ENCODE peak calls at places on chromosomes 12 and 14, in six cellular contexts. A, Q, W, B, Y and P are unnamed samples. For H3K4me1, the result is how much of the 10 kb centered on the place peaks cover.

GRCh38 chr12:38163442-38163801 is 153.2 kb upstream of the ALG10B start:
- DNase-seq in A (no peak), Q (no peak), W (no peak), B (no peak), Y (no peak), P (no peak)

GRCh38 chr12:109653896-109654295 is 59.7 kb upstream of the FAM222A start:
- DNase-seq in A (no peak), Q (no peak), W (no peak), B (no peak), Y (no peak), P (no peak)

GRCh38 chr12:20507711-20508110 is 139.4 kb downstream of the PDE3A start:
- DNase-seq in A (no peak), Q (no peak), W (no peak), B (no peak), Y (no peak), P (no peak)

GRCh38 chr12:71465794-71466193 is 26.2 kb downstream of the LGR5 start:
- DNase-seq in A (no peak), Q (no peak), W (no peak), B (no peak), Y (no peak), P (no peak)

GRCh38 chr14:99118946-99119345 is 153.1 kb downstream of the BCL11B start:
- DNase-seq in A (no peak), Q (no peak), W (no peak), B (no peak), Y (no peak), P (peak)

GRCh38 chr12:122322501-122322900 is 56.2 kb upstream of the VPS33A start:
- DNase-seq in A (no peak), Q (no peak), W (no peak), B (no peak), Y (no peak), P (no peak)

GRCh38 chr12:48419409-48419935 is 52.9 kb upstream of the ANP32D start:
- DNase-seq in A (no peak), Q (no peak), W (no peak), B (no peak), Y (no peak), P (no peak)

GRCh38 chr14:26594756-26595545 is 2.9 kb downstream of the NOVA1 start:
- DNase-seq in A (no peak), Q (no peak), W (no peak), B (no peak), Y (no peak), P (no peak)

GRCh38 chr14:92928258-92928629 is 5.3 kb downstream of the CHGA start:
- DNase-seq in A (no peak), Q (no peak), W (no peak), B (no peak), Y (no peak), P (no peak)

GRCh38 chr14:95185452-95186392 is 28.4 kb upstream of the DICER1 start:
- DNase-seq in A (no peak), Q (no peak), W (peak), B (peak), Y (no peak), P (peak)

GRCh38 chr12:49899286-49899843 is 4.3 kb downstream of the FAIM2 start:
- DNase-seq in A (no peak), Q (no peak), W (no peak), B (no peak), Y (no peak), P (no peak)
- H3K4me1 ChIP-seq in A (under half), Q (under half), W (under half), B (under half), Y (under half), P (under half)

GRCh38 chr12:6916426-6917200 is 2.2 kb downstream of the ENO2 start:
- DNase-seq in A (no peak), Q (no peak), W (no peak), B (no peak), Y (no peak), P (no peak)

GRCh38 chr12:6921996-6922935 is 5.5 kb upstream of the ATN1 start:
- DNase-seq in A (no peak), Q (no peak), W (no peak), B (no peak), Y (no peak), P (no peak)

GRCh38 chr12:6917491-6918231 is 3.3 kb downstream of the ENO2 start:
- DNase-seq in A (no peak), Q (no peak), W (no peak), B (no peak), Y (no peak), P (no peak)

GRCh38 chr12:6921539-6921938 is 6.2 kb upstream of the ATN1 start:
- DNase-seq in A (no peak), Q (no peak), W (no peak), B (no peak), Y (no peak), P (no peak)

DNA sequence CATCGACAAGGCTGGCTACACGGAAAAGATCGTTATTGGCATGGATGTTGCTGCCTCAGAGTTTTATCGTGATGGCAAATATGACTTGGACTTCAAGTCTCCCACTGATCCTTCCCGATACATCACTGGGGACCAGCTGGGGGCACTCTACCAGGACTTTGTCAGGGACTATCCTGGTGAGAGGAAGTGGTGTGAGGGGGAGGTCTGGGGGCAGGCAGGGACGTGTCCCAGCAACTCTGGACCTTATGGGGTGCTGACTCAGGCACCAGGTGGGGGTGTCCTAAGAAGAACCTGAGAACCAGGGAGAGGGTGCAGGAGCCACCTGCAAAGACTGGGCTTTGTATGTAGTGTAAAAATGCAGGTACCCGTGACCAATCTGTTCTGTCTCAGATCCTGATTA is 5.2 kb downstream of the ENO2 start:
- DNase-seq in A (no peak), Q (no peak), W (no peak), B (no peak), Y (no peak), P (no peak)
- TF ChIP-seq CTCF in A (no peak), Q (no peak), W (no peak), B (no peak), Y (no peak), P (no peak)

DNA sequence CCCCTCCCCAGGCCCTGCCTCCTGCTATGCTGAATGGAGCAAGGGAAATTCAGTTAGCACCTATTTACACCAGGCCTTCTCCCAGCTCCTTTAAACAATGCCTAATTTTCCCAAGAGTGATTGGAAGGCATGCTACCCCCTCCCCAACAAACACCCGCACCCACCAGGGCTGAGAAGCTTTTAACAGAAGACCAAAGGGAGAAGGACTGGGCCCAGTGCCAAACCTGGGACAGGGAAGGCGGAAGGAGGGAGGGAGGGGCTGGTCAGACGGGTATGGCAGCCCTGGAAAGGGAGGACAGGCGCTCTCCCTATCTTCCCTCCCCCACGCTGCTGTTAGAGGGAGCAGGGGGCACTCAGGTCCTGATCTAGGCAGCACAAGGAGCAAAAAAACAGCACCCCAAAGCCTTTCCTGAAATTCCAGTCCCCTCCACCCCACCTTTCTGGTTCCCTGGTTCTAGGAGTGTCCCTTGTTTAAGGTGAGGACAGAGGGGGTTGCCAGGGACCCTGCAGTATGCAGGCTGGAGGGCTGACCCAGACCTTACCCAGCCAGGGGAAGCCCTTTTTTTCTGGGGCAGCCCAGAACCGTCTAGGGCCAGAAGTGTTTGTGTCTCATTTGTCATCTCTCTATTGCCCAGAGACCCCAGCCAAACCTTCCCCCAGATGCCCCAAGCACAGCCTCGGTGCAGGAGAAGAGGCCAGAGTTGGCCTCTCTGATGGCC is 2.4 kb upstream of the KRT8 start:
- DNase-seq in A (peak), Q (no peak), W (peak), B (no peak), Y (peak), P (peak)
- TF ChIP-seq EP300 in A (no peak), Q (no peak), W (no peak), B (no peak), Y (peak), P (no peak)

DNA sequence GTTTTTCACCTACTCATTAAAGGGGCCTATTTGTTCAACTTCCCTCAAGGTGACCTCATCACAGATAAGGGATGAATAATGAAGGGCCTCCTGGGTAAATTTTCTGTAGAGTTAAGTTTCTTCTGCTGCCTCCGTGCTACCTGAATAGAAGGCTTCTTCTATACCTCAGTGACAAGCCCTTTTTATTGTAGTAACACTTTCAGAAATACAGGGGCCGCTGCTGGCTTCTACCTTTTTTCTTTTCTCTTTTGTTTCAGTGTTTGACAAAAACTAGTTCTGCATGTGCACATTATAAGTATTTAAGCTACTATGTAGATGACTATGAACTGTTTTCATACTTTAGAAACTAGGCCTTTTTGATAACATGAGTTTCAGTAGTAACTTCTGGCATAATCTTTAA is 207.0 kb downstream of the NAV3 start:
- DNase-seq in A (no peak), Q (no peak), W (no peak), B (no peak), Y (no peak), P (no peak)
- H3K4me1 ChIP-seq in A (under half), Q (under half), W (under half), B (under half), Y (under half), P (under half)

GRCh38 chr14:57390037-57390805 is at the start of gene NAA30:
- DNase-seq in A (peak), Q (peak), W (peak), B (peak), Y (peak), P (peak)
- TF ChIP-seq CTCF in A (no peak), Q (no peak), W (no peak), B (peak), Y (peak), P (no peak)

GRCh38 chr12:28618772-28619171 is 428.5 kb downstream of the CCDC91 start:
- DNase-seq in A (no peak), Q (no peak), W (no peak), B (no peak), Y (no peak), P (no peak)
- TF ChIP-seq EP300 in A (no peak), Q (no peak), W (no peak), B (no peak), Y (no peak), P (no peak)